ENCODE peak calls at places on chromosomes 6 and 20, in nine cellular contexts. One of them, this sample, is unnamed.
A peak's percentile ranks its signal among the peaks of the same experiment; 100 is the strongest.

GRCh38 chr6:24872769-24873168 is 63.0 kb downstream of the RIPOR2 start:
- DNase-seq in M059J: no peak
- DNase-seq in brain microvascular endothelial cell: no peak
- DNase-seq in A549: no peak
- DNase-seq in iris pigment epithelial cell: peak; percentile 7
- DNase-seq in foreskin fibroblast: no peak
- DNase-seq in heart right ventricle: no peak
- DNase-seq in iPS-NIHi11: no peak
- DNase-seq in RPMI7951: no peak
- DNase-seq in this sample: no peak

GRCh38 chr20:4490595-4491280 is 231.0 kb upstream of the PRND start:
- DNase-seq in M059J: peak; percentile 93
- DNase-seq in brain microvascular endothelial cell: no peak
- DNase-seq in A549: no peak
- DNase-seq in iris pigment epithelial cell: no peak
- DNase-seq in foreskin fibroblast: peak; percentile 76
- DNase-seq in heart right ventricle: no peak
- DNase-seq in iPS-NIHi11: no peak
- DNase-seq in RPMI7951: peak; percentile 95
- DNase-seq in this sample: no peak

GRCh38 chr6:1242021-1242420 is 69.9 kb upstream of the FOXQ1 start:
- DNase-seq in M059J: no peak
- DNase-seq in brain microvascular endothelial cell: no peak
- DNase-seq in A549: no peak
- DNase-seq in iris pigment epithelial cell: no peak
- DNase-seq in foreskin fibroblast: no peak
- DNase-seq in heart right ventricle: no peak
- DNase-seq in iPS-NIHi11: no peak
- DNase-seq in RPMI7951: no peak
- DNase-seq in this sample: no peak

GRCh38 chr6:27865952-27866369 is 46.2 kb downstream of the OR2B2 start:
- DNase-seq in M059J: peak; percentile 87
- DNase-seq in brain microvascular endothelial cell: no peak
- DNase-seq in A549: peak; percentile 23
- DNase-seq in iris pigment epithelial cell: peak; percentile 6
- DNase-seq in foreskin fibroblast: peak; percentile 53
- DNase-seq in heart right ventricle: no peak
- DNase-seq in iPS-NIHi11: no peak
- DNase-seq in RPMI7951: no peak
- DNase-seq in this sample: no peak

GRCh38 chr20:32229351-32229750 is 21.7 kb downstream of the POFUT1 start:
- DNase-seq in M059J: no peak
- DNase-seq in brain microvascular endothelial cell: no peak
- DNase-seq in A549: no peak
- DNase-seq in iris pigment epithelial cell: no peak
- DNase-seq in foreskin fibroblast: no peak
- DNase-seq in heart right ventricle: no peak
- DNase-seq in iPS-NIHi11: no peak
- DNase-seq in RPMI7951: no peak
- DNase-seq in this sample: no peak

GRCh38 chr6:26075063-26075717 is 12.0 kb upstream of the HFE start:
- DNase-seq in M059J: no peak
- DNase-seq in brain microvascular endothelial cell: no peak
- DNase-seq in A549: no peak
- DNase-seq in iris pigment epithelial cell: no peak
- DNase-seq in foreskin fibroblast: no peak
- DNase-seq in heart right ventricle: no peak
- DNase-seq in iPS-NIHi11: no peak
- DNase-seq in RPMI7951: no peak
- DNase-seq in this sample: no peak

GRCh38 chr20:63334356-63334755 is 26.8 kb downstream of the CHRNA4 start:
- DNase-seq in M059J: no peak
- DNase-seq in brain microvascular endothelial cell: no peak
- DNase-seq in A549: no peak
- DNase-seq in iris pigment epithelial cell: no peak
- DNase-seq in foreskin fibroblast: no peak
- DNase-seq in heart right ventricle: no peak
- DNase-seq in iPS-NIHi11: no peak
- DNase-seq in RPMI7951: no peak
- DNase-seq in this sample: no peak

GRCh38 chr20:37972256-37973058 is 60.8 kb downstream of the TTI1 start:
- DNase-seq in M059J: no peak
- DNase-seq in brain microvascular endothelial cell: no peak
- DNase-seq in A549: no peak
- DNase-seq in iris pigment epithelial cell: no peak
- DNase-seq in foreskin fibroblast: no peak
- DNase-seq in heart right ventricle: no peak
- DNase-seq in iPS-NIHi11: no peak
- DNase-seq in RPMI7951: no peak
- DNase-seq in this sample: peak; percentile 26

GRCh38 chr6:56714982-56715456 is 72.3 kb upstream of the DST start:
- DNase-seq in M059J: peak; percentile 100
- DNase-seq in brain microvascular endothelial cell: peak; percentile 68
- DNase-seq in A549: peak; percentile 68
- DNase-seq in iris pigment epithelial cell: peak; percentile 86
- DNase-seq in foreskin fibroblast: peak; percentile 93
- DNase-seq in heart right ventricle: no peak
- DNase-seq in iPS-NIHi11: no peak
- DNase-seq in RPMI7951: peak; percentile 98
- DNase-seq in this sample: no peak

GRCh38 chr6:158041370-158041769 is 59.7 kb downstream of the SYNJ2 start:
- DNase-seq in M059J: peak; percentile 52
- DNase-seq in brain microvascular endothelial cell: no peak
- DNase-seq in A549: no peak
- DNase-seq in iris pigment epithelial cell: no peak
- DNase-seq in foreskin fibroblast: no peak
- DNase-seq in heart right ventricle: no peak
- DNase-seq in iPS-NIHi11: no peak
- DNase-seq in RPMI7951: no peak
- DNase-seq in this sample: no peak

GRCh38 chr20:21509597-21510331 is 4.1 kb downstream of the NKX2-2 start:
- DNase-seq in M059J: peak; percentile 36
- DNase-seq in brain microvascular endothelial cell: no peak
- DNase-seq in A549: peak; percentile 59
- DNase-seq in iris pigment epithelial cell: no peak
- DNase-seq in foreskin fibroblast: peak; percentile 68
- DNase-seq in heart right ventricle: no peak
- DNase-seq in iPS-NIHi11: no peak
- DNase-seq in RPMI7951: no peak
- DNase-seq in this sample: no peak

GRCh38 chr6:125219451-125219942 is 65.9 kb downstream of the TPD52L1 start:
- DNase-seq in M059J: no peak
- DNase-seq in brain microvascular endothelial cell: no peak
- DNase-seq in A549: no peak
- DNase-seq in iris pigment epithelial cell: no peak
- DNase-seq in foreskin fibroblast: no peak
- DNase-seq in heart right ventricle: no peak
- DNase-seq in iPS-NIHi11: no peak
- DNase-seq in RPMI7951: no peak
- DNase-seq in this sample: no peak

This sample was measured in left lobe of liver.